ENCODE peak calls at places on chromosomes 7 and 10, in seven cellular contexts. L is CD8-positive, alpha-beta memory T cell; Q is brain microvascular endothelial cell; F is left lung; V is body of pancreas; X is esophagus muscularis mucosa; G is PC-3. M is an unnamed sample. For H3K36me3, the result is how much of the 10 kb centered on the place peaks cover.

GRCh38 chr7:81672872-81673271 is 97.0 kb downstream of the HGF start:
- DNase-seq in L (no peak), Q (no peak), F (no peak), V (no peak), X (no peak), G (no peak), M (peak)

GRCh38 chr7:149027560-149028345 is 552 bp downstream of the PDIA4 start:
- DNase-seq in L (no peak), Q (no peak), F (no peak), V (no peak), X (no peak), G (no peak), M (peak)

GRCh38 chr10:112915590-112916572 is 34.2 kb upstream of the TCF7L2 start:
- DNase-seq in L (no peak), Q (no peak), F (peak), V (peak), X (no peak), G (peak), M (peak)

GRCh38 chr10:104612577-104613205 is 28.4 kb upstream of the SORCS3 start:
- DNase-seq in L (no peak), Q (no peak), F (no peak), V (no peak), X (peak), G (no peak), M (no peak)

GRCh38 chr7:139702811-139703467 is 74.9 kb downstream of the HIPK2 start:
- DNase-seq in L (no peak), Q (no peak), F (no peak), V (no peak), X (no peak), G (no peak), M (no peak)

GRCh38 chr7:96097802-96098201 is 224.1 kb downstream of the SLC25A13 start:
- DNase-seq in L (no peak), Q (no peak), F (no peak), V (no peak), X (no peak), G (peak), M (no peak)

GRCh38 chr7:135822396-135822795 is 73.8 kb upstream of the FAM180A start:
- DNase-seq in L (no peak), Q (no peak), F (no peak), V (no peak), X (no peak), G (no peak), M (no peak)

GRCh38 chr10:100614416-100614815 is 78.7 kb downstream of the HIF1AN start:
- DNase-seq in L (no peak), Q (no peak), F (no peak), V (no peak), X (no peak), G (no peak), M (no peak)

GRCh38 chr7:124840435-124840834 is 74.8 kb upstream of the GPR37 start:
- DNase-seq in L (no peak), Q (no peak), F (no peak), V (no peak), X (no peak), G (peak), M (peak)

GRCh38 chr10:71966046-71967004 is 2.1 kb downstream of the CHST3 start:
- DNase-seq in L (no peak), Q (no peak), F (no peak), V (no peak), X (no peak), G (peak), M (peak)

GRCh38 chr10:78991187-78991586 is 77.6 kb upstream of the ZMIZ1 start:
- DNase-seq in L (no peak), Q (no peak), F (no peak), V (no peak), X (no peak), G (peak), M (no peak)

GRCh38 chr7:113086928-113087277 is 276 bp upstream of the GPR85 start:
- DNase-seq in L (no peak), Q (no peak), F (no peak), V (no peak), X (no peak), G (no peak), M (no peak)

GRCh38 chr10:58173391-58173790 is 94.3 kb downstream of the IPMK start:
- DNase-seq in L (no peak), Q (no peak), F (no peak), V (no peak), X (no peak), G (no peak), M (no peak)

GRCh38 chr10:122798704-122799231 is 46.9 kb downstream of the CUZD1 start:
- DNase-seq in L (no peak), Q (no peak), F (no peak), V (no peak), X (no peak), G (no peak), M (no peak)

GRCh38 chr10:27252267-27253000 is 11.8 kb upstream of the ACBD5 start:
- DNase-seq in L (peak), Q (peak), F (peak), V (peak), X (no peak), G (no peak), M (peak)

GRCh38 chr10:119575506-119575905 is 21.3 kb downstream of the TIAL1 start:
- DNase-seq in L (peak), Q (peak), F (no peak), V (no peak), X (no peak), G (no peak), M (no peak)

GRCh38 chr7:5429253-5429856 is 5.7 kb upstream of the TNRC18 start:
- DNase-seq in L (no peak), Q (no peak), F (no peak), V (peak), X (no peak), G (peak), M (peak)

GRCh38 chr10:113905756-113906155 is 51.3 kb downstream of the NHLRC2 start:
- DNase-seq in L (no peak), Q (no peak), F (no peak), V (no peak), X (no peak), G (no peak), M (no peak)

GRCh38 chr7:134405299-134405698 is 53.6 kb downstream of the AKR1B1 start:
- DNase-seq in L (no peak), Q (no peak), F (no peak), V (no peak), X (no peak), G (no peak), M (no peak)

GRCh38 chr7:128080169-128080568 is 48.9 kb upstream of the LRRC4 start:
- DNase-seq in L (no peak), Q (no peak), F (no peak), V (no peak), X (no peak), G (no peak), M (no peak)

GRCh38 chr7:93923946-93924345 is 2.4 kb downstream of the GNG11 start:
- DNase-seq in L (no peak), Q (no peak), F (no peak), V (no peak), X (no peak), G (no peak), M (no peak)

GRCh38 chr7:93921190-93921585 is 347 bp upstream of the GNG11 start:
- DNase-seq in L (no peak), Q (no peak), F (no peak), V (no peak), X (no peak), G (no peak), M (no peak)

GRCh38 chr7:93920496-93921189 is 892 bp upstream of the GNG11 start:
- DNase-seq in L (no peak), Q (no peak), F (no peak), V (no peak), X (no peak), G (no peak), M (peak)

GRCh38 chr7:93921607-93922446 is at the start of gene GNG11:
- DNase-seq in L (peak), Q (peak), F (peak), V (peak), X (no peak), G (peak), M (peak)

GRCh38 chr7:93923291-93923690 is 1.8 kb downstream of the GNG11 start:
- DNase-seq in L (no peak), Q (no peak), F (no peak), V (no peak), X (no peak), G (no peak), M (no peak)
- H3K4me3 ChIP-seq in L (no peak), Q (peak), F (peak), V (no peak), X (peak), G (peak), M (no peak)

DNA sequence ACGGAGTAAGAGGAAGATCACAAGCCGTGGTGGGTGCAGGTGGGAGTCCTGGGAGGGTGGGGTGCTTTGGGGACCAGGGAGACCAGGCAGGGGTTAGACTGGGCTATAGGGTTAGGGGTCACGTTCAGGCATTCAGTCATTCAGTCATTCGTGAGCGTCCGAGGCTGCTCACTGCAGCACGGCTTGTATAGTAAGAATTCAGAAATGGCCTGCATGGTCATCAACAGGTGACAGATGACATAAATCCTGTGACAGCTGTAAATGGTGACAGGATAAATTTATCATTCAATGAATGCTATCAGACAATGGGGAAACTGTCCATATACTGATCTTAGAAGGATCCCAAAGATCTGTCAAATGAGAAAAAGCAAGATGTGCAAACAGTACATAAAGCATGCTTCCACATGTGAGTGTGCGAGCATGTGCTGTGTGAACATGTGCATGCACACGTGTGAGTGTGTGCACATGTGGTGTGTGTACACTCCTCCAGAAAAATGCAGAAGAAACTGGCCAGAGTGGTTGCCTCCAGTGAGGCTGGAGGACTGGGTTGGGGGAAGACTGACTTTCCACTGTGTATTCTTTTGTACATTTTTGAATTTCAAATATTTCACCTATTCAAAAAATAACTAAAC is 32.0 kb upstream of the SMARCD3 start:
- DNase-seq in L (no peak), Q (no peak), F (no peak), V (no peak), X (no peak), G (no peak), M (no peak)
- H3K36me3 ChIP-seq in L (under half), Q (under half), F (under half), V (under half), X (under half), G (under half), M (under half)

DNA sequence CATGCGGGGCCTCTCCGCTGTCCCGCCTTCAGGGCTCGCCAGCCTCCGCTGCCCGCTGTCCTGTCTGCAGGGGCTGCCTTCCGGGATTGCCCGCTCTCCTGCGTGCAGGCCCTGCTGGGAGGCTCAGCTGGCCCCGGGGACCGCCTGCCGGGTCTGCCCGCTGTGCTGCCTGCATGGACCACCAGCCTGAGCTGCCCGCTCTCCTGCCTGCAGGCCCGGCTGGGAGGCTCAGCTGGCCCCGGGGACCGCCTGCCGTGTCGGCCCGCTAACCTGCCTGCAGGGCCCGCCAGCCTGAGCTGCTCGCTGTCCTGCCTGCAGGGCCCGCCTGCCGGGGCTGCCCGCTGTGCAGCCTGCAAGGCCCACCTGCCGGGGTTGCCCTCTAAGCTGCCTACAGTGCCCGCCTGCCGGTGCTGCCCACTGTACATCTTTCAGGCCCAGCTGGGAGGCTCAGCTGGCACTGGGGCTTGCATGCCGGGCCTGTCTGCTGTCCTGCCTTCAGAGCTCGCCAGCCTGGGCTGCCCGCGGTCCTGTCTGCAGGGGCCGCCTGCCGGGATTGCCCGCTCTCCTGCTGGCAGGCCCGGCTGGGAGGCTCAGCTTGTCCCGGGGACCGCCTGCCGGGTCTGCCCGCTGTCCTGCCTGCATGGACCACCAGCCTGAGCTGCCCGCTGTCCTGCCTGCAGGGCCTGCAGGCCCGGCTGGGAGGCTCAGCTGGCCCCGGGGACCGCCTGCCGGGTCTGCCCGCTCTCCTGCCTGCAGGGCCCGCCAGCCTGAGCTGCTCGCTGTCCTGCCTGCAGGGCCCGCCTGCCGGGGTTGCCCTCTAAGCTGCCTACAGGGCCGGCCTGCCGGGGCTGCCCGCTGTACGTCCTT is 165.1 kb downstream of the GLRX3 start:
- DNase-seq in L (peak), Q (no peak), F (peak), V (no peak), X (no peak), G (no peak), M (no peak)
- H3K4me3 ChIP-seq in L (no peak), Q (peak), F (peak), V (no peak), X (peak), G (no peak), M (no peak)

GRCh38 chr10:14532473-14533251 is 201.9 kb upstream of the FRMD4A start:
- DNase-seq in L (no peak), Q (peak), F (no peak), V (peak), X (no peak), G (peak), M (no peak)

GRCh38 chr10:14533295-14533694 is 202.6 kb upstream of the FRMD4A start:
- DNase-seq in L (no peak), Q (no peak), F (no peak), V (no peak), X (no peak), G (no peak), M (no peak)

GRCh38 chr10:14528450-14528849 is 197.7 kb upstream of the FRMD4A start:
- DNase-seq in L (peak), Q (no peak), F (no peak), V (no peak), X (no peak), G (no peak), M (no peak)

GRCh38 chr10:14527915-14528314 is 197.2 kb upstream of the FRMD4A start:
- DNase-seq in L (no peak), Q (no peak), F (no peak), V (no peak), X (no peak), G (no peak), M (no peak)

GRCh38 chr10:14530465-14530864 is 199.7 kb upstream of the FRMD4A start:
- DNase-seq in L (no peak), Q (no peak), F (no peak), V (no peak), X (no peak), G (no peak), M (no peak)
- H3K36me3 ChIP-seq in L (under half), Q (under half), F (under half), V (under half), X (under half), G (under half), M (under half)

GRCh38 chr7:158588085-158588877 is 658 bp upstream of the PTPRN2 start:
- DNase-seq in L (no peak), Q (no peak), F (no peak), V (peak), X (no peak), G (no peak), M (peak)

GRCh38 chr7:158587425-158588084 is at the start of gene PTPRN2:
- DNase-seq in L (peak), Q (no peak), F (peak), V (peak), X (no peak), G (peak), M (peak)

GRCh38 chr7:158584392-158584791 is 3.2 kb downstream of the PTPRN2 start:
- DNase-seq in L (no peak), Q (no peak), F (no peak), V (no peak), X (no peak), G (no peak), M (no peak)

GRCh38 chr7:158585721-158586498 is 1.7 kb downstream of the PTPRN2 start:
- DNase-seq in L (no peak), Q (no peak), F (peak), V (peak), X (no peak), G (no peak), M (peak)

GRCh38 chr7:158586499-158587191 is 978 bp downstream of the PTPRN2 start:
- DNase-seq in L (peak), Q (no peak), F (peak), V (peak), X (no peak), G (no peak), M (peak)
- H3K4me3 ChIP-seq in L (no peak), Q (no peak), F (peak), V (peak), X (peak), G (no peak), M (peak)

GRCh38 chr10:3776796-3777571 is 8.0 kb downstream of the KLF6 start:
- DNase-seq in L (peak), Q (peak), F (peak), V (peak), X (no peak), G (peak), M (no peak)
- H3K36me3 ChIP-seq in L (half or more), Q (half or more), F (under half), V (under half), X (half or more), G (under half), M (under half)